ENCODE peak calls at places on chromosomes 16 and 17, in six cellular contexts. One of them, this sample, is unnamed.

GRCh38 chr16:78444-79145 is 570 bp downstream of the MPG start:
- DNase-seq in AG04450: no peak
- DNase-seq in effector memory CD4-positive, alpha-beta T cell: no peak
- DNase-seq in testis: no peak
- DNase-seq in psoas muscle: peak; percentile 80
- DNase-seq in mammary epithelial cell: no peak
- DNase-seq in this sample: no peak

GRCh38 chr16:19926449-19927390 is 42.1 kb upstream of the GPRC5B start:
- DNase-seq in effector memory CD4-positive, alpha-beta T cell: no peak
- DNase-seq in psoas muscle: no peak
- DNase-seq in testis: no peak
- DNase-seq in mammary epithelial cell: peak; percentile 8
- DNase-seq in AG04450: peak; percentile 53
- DNase-seq in this sample: no peak

GRCh38 chr17:61409301-61410099 is 9.9 kb downstream of the TBX2 start:
- DNase-seq in effector memory CD4-positive, alpha-beta T cell: no peak
- DNase-seq in testis: peak; percentile 75
- DNase-seq in mammary epithelial cell: peak; percentile 53
- DNase-seq in psoas muscle: peak; percentile 79
- DNase-seq in AG04450: no peak
- DNase-seq in this sample: no peak

GRCh38 chr16:75647138-75647491 is 350 bp downstream of the KARS1 start:
- DNase-seq in testis: no peak
- DNase-seq in AG04450: no peak
- DNase-seq in psoas muscle: no peak
- DNase-seq in mammary epithelial cell: no peak
- DNase-seq in effector memory CD4-positive, alpha-beta T cell: no peak
- DNase-seq in this sample: no peak

GRCh38 chr17:76561332-76561731 is 21.5 kb downstream of the PRCD start:
- DNase-seq in AG04450: no peak
- DNase-seq in mammary epithelial cell: no peak
- DNase-seq in effector memory CD4-positive, alpha-beta T cell: no peak
- DNase-seq in testis: no peak
- DNase-seq in psoas muscle: no peak
- DNase-seq in this sample: no peak

GRCh38 chr17:17569691-17570090 is 21.8 kb downstream of the PEMT start:
- DNase-seq in mammary epithelial cell: no peak
- DNase-seq in effector memory CD4-positive, alpha-beta T cell: no peak
- DNase-seq in AG04450: no peak
- DNase-seq in psoas muscle: no peak
- DNase-seq in testis: peak; percentile 70
- DNase-seq in this sample: no peak

GRCh38 chr17:77125432-77125901 is 15.3 kb upstream of the SEC14L1 start:
- DNase-seq in AG04450: peak; percentile 71
- DNase-seq in effector memory CD4-positive, alpha-beta T cell: no peak
- DNase-seq in mammary epithelial cell: peak; percentile 96
- DNase-seq in psoas muscle: no peak
- DNase-seq in testis: no peak
- DNase-seq in this sample: no peak

GRCh38 chr17:835263-835662 is 53.1 kb downstream of the MRM3 start:
- DNase-seq in mammary epithelial cell: peak; percentile 80
- DNase-seq in effector memory CD4-positive, alpha-beta T cell: no peak
- DNase-seq in psoas muscle: no peak
- DNase-seq in testis: no peak
- DNase-seq in AG04450: peak; percentile 90
- DNase-seq in this sample: no peak

GRCh38 chr17:2282297-2282873 is 21.2 kb downstream of the SMG6 start:
- DNase-seq in psoas muscle: peak; percentile 59
- DNase-seq in effector memory CD4-positive, alpha-beta T cell: no peak
- DNase-seq in mammary epithelial cell: peak; percentile 46
- DNase-seq in AG04450: peak; percentile 74
- DNase-seq in testis: no peak
- DNase-seq in this sample: no peak

GRCh38 chr16:19227643-19228042 is 57.9 kb upstream of the CLEC19A start:
- DNase-seq in effector memory CD4-positive, alpha-beta T cell: no peak
- DNase-seq in AG04450: no peak
- DNase-seq in psoas muscle: no peak
- DNase-seq in testis: no peak
- DNase-seq in mammary epithelial cell: no peak
- DNase-seq in this sample: no peak

GRCh38 chr16:87918314-87918713 is 18.0 kb downstream of the CA5A start:
- DNase-seq in psoas muscle: peak; percentile 86
- DNase-seq in mammary epithelial cell: no peak
- DNase-seq in AG04450: no peak
- DNase-seq in testis: peak; percentile 66
- DNase-seq in effector memory CD4-positive, alpha-beta T cell: no peak
- DNase-seq in this sample: no peak

GRCh38 chr16:58931436-58931835 is 197.3 kb upstream of the GOT2 start:
- DNase-seq in testis: no peak
- DNase-seq in AG04450: no peak
- DNase-seq in psoas muscle: no peak
- DNase-seq in mammary epithelial cell: no peak
- DNase-seq in effector memory CD4-positive, alpha-beta T cell: no peak
- DNase-seq in this sample: no peak

DNA sequence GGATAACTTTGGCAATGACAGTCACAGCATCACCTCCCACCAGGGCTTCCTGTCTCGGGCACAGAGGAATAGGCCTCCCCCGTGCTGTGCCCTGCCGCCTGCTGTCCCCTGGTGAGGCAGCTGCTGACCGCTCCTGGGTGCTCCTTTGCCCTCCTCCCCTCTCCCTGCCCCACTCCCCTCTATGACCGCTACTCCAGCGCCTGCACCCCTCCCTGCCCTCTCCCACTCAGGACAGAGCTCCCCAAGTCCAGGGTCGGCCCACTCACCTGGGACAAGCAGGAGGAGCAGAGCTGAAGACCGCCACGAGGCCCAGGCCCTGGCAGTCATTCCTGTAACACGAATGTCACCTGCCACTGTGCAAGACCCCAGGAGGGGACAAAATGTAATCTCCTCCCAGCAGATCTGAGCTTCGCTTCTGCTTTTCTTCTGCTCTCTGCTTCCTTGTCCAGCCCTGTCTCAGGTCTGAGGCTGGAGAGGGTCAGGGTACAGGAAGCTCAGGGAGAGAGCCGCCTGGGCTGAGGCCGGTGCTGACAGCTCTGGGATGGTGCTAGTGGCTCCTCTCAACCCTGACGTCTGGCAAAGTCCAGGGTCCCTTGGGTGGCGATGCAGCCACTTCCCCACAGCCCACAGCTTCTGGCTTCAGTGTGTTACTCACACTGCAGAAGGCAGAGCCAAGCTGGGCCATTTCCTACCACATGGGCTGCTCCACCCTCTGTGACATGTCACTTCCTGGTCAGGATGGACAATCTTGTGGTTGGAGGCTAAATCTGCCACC is at the start of gene CD300C:
- DNase-seq in testis: peak; percentile 24
- DNase-seq in AG04450: no peak
- DNase-seq in mammary epithelial cell: no peak
- DNase-seq in psoas muscle: no peak
- DNase-seq in effector memory CD4-positive, alpha-beta T cell: no peak
- DNase-seq in this sample: no peak
- H3K27ac ChIP-seq in testis: no peak within 1 kb of the TSS
- H3K27ac ChIP-seq in AG04450: no peak within 1 kb of the TSS
- H3K27ac ChIP-seq in mammary epithelial cell: no peak within 1 kb of the TSS
- H3K27ac ChIP-seq in psoas muscle: no peak within 1 kb of the TSS
- H3K27ac ChIP-seq in effector memory CD4-positive, alpha-beta T cell: no peak within 1 kb of the TSS
- H3K27ac ChIP-seq in this sample: no peak within 1 kb of the TSS

GRCh38 chr17:8602679-8603078 is 27.8 kb downstream of the MYH10 start:
- DNase-seq in effector memory CD4-positive, alpha-beta T cell: no peak
- DNase-seq in mammary epithelial cell: no peak
- DNase-seq in testis: no peak
- DNase-seq in psoas muscle: no peak
- DNase-seq in AG04450: no peak
- DNase-seq in this sample: no peak
- H3K27ac ChIP-seq in effector memory CD4-positive, alpha-beta T cell: no peak overlapping the region
- H3K27ac ChIP-seq in mammary epithelial cell: no peak overlapping the region
- H3K27ac ChIP-seq in testis: no peak overlapping the region
- H3K27ac ChIP-seq in psoas muscle: no peak overlapping the region
- H3K27ac ChIP-seq in AG04450: no peak overlapping the region
- H3K27ac ChIP-seq in this sample: no peak overlapping the region

GRCh38 chr16:24541534-24541933 is 2.2 kb downstream of the RBBP6 start:
- DNase-seq in testis: no peak
- DNase-seq in effector memory CD4-positive, alpha-beta T cell: no peak
- DNase-seq in AG04450: no peak
- DNase-seq in mammary epithelial cell: no peak
- DNase-seq in psoas muscle: no peak
- DNase-seq in this sample: no peak
- H3K27ac ChIP-seq in testis: peak overlapping the region; percentile 100
- H3K27ac ChIP-seq in effector memory CD4-positive, alpha-beta T cell: peak overlapping the region; percentile 98
- H3K27ac ChIP-seq in AG04450: no peak overlapping the region
- H3K27ac ChIP-seq in mammary epithelial cell: peak overlapping the region; percentile 93
- H3K27ac ChIP-seq in psoas muscle: peak overlapping the region; percentile 100
- H3K27ac ChIP-seq in this sample: no peak overlapping the region

DNA sequence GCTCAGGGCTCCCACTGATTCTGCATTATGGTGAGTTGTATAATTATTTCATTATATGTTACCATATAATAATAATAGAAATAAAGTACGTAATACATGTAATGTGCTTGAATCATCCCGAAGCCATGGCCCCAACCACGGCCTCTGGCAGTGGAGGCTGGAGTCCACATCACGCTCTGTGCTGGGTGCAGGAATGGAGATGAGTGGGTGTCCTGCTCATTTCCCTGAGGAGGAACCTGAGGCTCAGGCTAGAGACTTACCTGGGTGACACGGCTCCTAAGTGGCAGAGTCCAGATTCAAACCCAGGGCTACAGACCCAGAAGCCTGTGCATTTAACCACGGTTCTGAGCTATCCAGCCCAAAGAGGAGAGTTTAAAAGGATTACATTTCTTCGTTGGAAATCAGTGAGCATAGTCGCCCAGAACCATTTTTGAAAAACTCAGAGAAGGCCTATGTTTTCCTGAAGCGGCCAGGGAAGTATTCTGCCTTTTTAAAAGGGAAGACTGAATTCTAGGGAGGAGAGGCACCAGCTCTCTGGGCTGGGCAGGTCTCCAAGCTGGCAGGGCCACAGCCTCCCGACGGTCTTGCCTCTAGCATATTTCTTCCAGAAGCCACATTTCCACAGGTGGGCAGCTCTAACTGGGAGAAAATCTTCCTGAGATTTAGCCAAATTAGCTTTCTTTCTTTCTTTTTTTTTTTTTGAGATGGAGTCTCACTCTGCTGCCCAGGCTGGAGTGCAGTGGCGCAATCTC is 6.7 kb downstream of the IL4R start:
- DNase-seq in mammary epithelial cell: no peak
- DNase-seq in psoas muscle: no peak
- DNase-seq in effector memory CD4-positive, alpha-beta T cell: no peak
- DNase-seq in testis: peak; percentile 57
- DNase-seq in AG04450: no peak
- DNase-seq in this sample: no peak
- H3K27ac ChIP-seq in mammary epithelial cell: peak overlapping the region; percentile 64
- H3K27ac ChIP-seq in psoas muscle: no peak overlapping the region
- H3K27ac ChIP-seq in effector memory CD4-positive, alpha-beta T cell: no peak overlapping the region
- H3K27ac ChIP-seq in testis: no peak overlapping the region
- H3K27ac ChIP-seq in AG04450: no peak overlapping the region
- H3K27ac ChIP-seq in this sample: no peak overlapping the region

This sample was measured in caudate nucleus.